ENCODE peak calls at places on chromosome 9, in four cellular contexts. E is SK-N-SH, M is sigmoid colon, H is upper lobe of right lung. F is an unnamed sample.

GRCh38 chr9:77651203-77651602 is 3.1 kb upstream of the GNA14 start:
- DNase-seq in E (no peak), M (no peak), H (no peak), F (no peak)

GRCh38 chr9:118029425-118029824 is 325.2 kb downstream of the TLR4 start:
- DNase-seq in E (no peak), M (no peak), H (no peak), F (no peak)

GRCh38 chr9:74942801-74943200 is 9.9 kb downstream of the C9orf40 start:
- DNase-seq in E (no peak), M (no peak), H (no peak), F (no peak)

GRCh38 chr9:107486674-107487520 is 2.7 kb downstream of the KLF4 start:
- DNase-seq in E (no peak), M (peak; percentile 69), H (no peak), F (peak; percentile 73)

GRCh38 chr9:36903541-36904435 is 130.3 kb downstream of the PAX5 start:
- DNase-seq in E (peak; percentile 51), M (no peak), H (no peak), F (no peak)

GRCh38 chr9:34603610-34604231 is 8.2 kb downstream of the RPP25L start:
- DNase-seq in E (peak; percentile 88), M (peak; percentile 89), H (peak; percentile 85), F (no peak)

GRCh38 chr9:95336281-95336680 is 18.8 kb upstream of the FANCC start:
- DNase-seq in E (peak; percentile 40), M (no peak), H (no peak), F (no peak)

GRCh38 chr9:98658965-98659364 is 49.8 kb downstream of the GABBR2 start:
- DNase-seq in E (no peak), M (no peak), H (no peak), F (no peak)

GRCh38 chr9:130042406-130042930 is 521 bp downstream of the FNBP1 start:
- DNase-seq in E (peak; percentile 80), M (peak; percentile 70), H (peak; percentile 76), F (peak; percentile 72)

GRCh38 chr9:123622696-123623095 is 266.7 kb downstream of the CRB2 start:
- DNase-seq in E (no peak), M (no peak), H (no peak), F (no peak)

GRCh38 chr9:88988796-88989641 is 2.2 kb upstream of the S1PR3 start:
- DNase-seq in E (no peak), M (no peak), H (no peak), F (no peak)

GRCh38 chr9:131722260-131722659 is 17.6 kb downstream of the RAPGEF1 start:
- DNase-seq in E (peak; percentile 40), M (no peak), H (no peak), F (no peak)

GRCh38 chr9:97703437-97704326 is 6.5 kb upstream of the XPA start:
- DNase-seq in E (peak; percentile 20), M (no peak), H (no peak), F (no peak)

GRCh38 chr9:101711330-101711941 is 27.0 kb downstream of the GRIN3A start:
- DNase-seq in E (peak; percentile 30), M (no peak), H (no peak), F (no peak)

GRCh38 chr9:33489070-33489469 is 15.3 kb upstream of the NOL6 start:
- DNase-seq in E (no peak), M (no peak), H (no peak), F (no peak)

GRCh38 chr9:133101356-133102189 is 19.5 kb downstream of the RALGDS start:
- DNase-seq in E (no peak), M (peak; percentile 61), H (peak; percentile 60), F (peak; percentile 64)

GRCh38 chr9:121648799-121649198 is 2.6 kb upstream of the DAB2IP start:
- DNase-seq in E (no peak), M (no peak), H (no peak), F (no peak)

GRCh38 chr9:121645853-121646807 is 5.3 kb upstream of the DAB2IP start:
- DNase-seq in E (no peak), M (no peak), H (no peak), F (no peak)

GRCh38 chr9:121649476-121650219 is 1.8 kb upstream of the DAB2IP start:
- DNase-seq in E (no peak), M (no peak), H (no peak), F (no peak)

GRCh38 chr9:121646992-121647391 is 4.4 kb upstream of the DAB2IP start:
- DNase-seq in E (no peak), M (no peak), H (no peak), F (no peak)

DNA sequence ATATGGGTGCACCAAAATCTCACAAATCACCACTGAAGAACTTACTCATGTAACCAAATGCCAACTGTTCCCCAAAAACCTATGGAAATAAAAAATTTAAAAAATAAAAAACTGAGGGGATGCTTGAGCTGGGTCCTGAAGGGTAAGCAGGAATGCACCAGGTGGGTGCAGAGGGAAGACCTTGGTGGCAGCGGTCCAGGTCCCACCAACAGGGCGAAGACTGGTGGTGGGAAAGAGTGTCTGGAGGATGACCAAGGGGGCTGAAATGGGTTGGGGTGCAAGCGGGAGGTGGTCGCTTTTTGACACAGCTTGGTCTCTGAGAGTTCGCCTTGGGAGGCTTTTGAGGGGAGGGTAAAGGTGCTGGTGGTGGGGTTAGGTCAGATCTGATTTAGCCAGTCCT is 3.3 kb upstream of the DAB2IP start:
- DNase-seq in E (no peak), M (no peak), H (no peak), F (no peak)
- H3K4me1 ChIP-seq in E (peaks cover 69% of the 10 kb centered on the region), M (peaks cover 46% of the 10 kb centered on the region), H (peaks cover 28% of the 10 kb centered on the region), F (peaks cover 30% of the 10 kb centered on the region)

GRCh38 chr9:93952784-93953491 is 2.2 kb downstream of the BARX1 start:
- DNase-seq in E (peak; percentile 60), M (peak; percentile 41), H (no peak), F (no peak)
- H3K27me3 ChIP-seq in E (peaks cover 91% of the 10 kb centered on the region), M (peaks cover 75% of the 10 kb centered on the region), H (peaks cover 95% of the 10 kb centered on the region), F (peaks cover 98% of the 10 kb centered on the region)

DNA sequence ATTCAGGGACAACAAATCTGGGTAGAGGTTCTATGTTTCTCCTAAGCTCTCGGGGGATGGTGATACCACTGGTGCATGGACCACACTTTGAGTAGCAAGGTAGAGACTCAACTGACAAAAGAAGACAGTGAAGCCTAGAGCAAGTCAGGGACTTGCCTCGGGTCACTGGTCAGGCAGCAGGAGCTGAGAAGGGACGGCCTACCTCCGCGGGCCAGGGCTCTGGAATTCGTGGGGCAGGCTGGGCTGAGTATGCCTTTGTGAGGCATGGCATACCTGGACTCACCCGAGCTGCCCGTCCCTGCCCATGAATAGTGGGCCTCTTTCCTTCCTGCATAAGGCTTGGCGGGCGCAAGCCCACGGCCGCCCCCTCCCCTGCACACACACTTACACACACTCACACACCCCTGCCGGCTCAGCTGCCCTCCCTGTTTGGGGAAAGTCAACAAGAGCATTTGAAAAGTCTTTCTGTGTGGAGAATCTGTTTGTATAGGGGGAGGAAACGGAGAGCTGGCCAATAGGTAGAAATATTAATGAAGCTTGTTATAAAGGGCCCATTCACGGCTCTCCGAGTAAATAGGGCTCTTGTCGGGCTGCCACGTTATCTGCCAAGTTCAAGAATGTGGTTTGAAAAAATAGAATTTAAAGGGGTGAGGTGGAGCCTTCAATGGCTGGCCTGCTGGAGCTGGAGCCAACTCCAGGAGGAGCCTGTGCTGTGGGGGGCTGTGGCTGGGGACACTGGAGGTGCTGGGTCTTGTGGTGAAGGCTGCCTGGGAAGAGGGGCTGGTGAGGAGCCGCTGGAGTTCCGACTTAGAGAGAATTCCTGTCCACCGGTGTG is 19.1 kb upstream of the KIF12 start:
- DNase-seq in E (no peak), M (no peak), H (peak; percentile 77), F (no peak)
- H3K4me1 ChIP-seq in E (no peaks in the 10 kb centered on the region), M (peaks cover 4% of the 10 kb centered on the region), H (peaks cover 10% of the 10 kb centered on the region), F (peaks cover 5% of the 10 kb centered on the region)

DNA sequence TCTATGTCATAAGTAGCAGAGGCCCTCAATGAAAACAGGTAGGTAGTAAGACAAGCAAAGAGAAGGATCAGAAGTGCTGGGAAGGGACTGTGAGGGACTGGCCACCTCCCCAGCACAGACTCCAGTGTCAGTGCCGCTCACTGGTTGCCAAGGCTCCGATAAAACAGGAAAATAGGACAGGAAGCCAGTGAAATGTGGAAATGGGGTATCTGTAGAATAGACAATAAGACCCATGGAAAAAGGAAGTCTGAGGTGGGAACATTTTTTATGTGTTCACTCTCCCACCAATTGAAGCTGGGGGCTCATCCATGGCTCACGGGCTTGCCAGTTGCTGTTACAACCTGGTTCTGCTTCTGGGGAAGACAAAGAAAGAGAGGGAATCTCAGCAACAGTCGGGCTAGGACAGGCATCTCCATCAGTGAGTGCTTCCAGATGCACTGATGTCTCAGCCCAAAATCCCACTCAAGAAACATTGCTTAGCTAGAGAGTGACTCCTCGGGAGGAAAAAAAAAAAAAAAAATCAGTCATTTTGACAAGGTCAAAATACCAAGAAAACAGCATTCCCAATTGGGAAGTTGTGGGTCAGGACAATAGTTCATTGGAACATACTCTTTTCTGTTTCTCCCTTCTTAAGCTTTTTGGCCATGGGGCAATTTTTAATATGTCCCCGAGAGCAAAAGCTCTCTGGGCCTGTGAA is 27.6 kb upstream of the NFIB start:
- DNase-seq in E (no peak), M (no peak), H (no peak), F (no peak)
- H3K27me3 ChIP-seq in E (no peaks in the 10 kb centered on the region), M (no peaks in the 10 kb centered on the region), H (peaks cover 18% of the 10 kb centered on the region), F (peaks cover 6% of the 10 kb centered on the region)

GRCh38 chr9:27367922-27368316 is 71.0 kb upstream of the EQTN start:
- DNase-seq in E (no peak), M (no peak), H (no peak), F (no peak)

GRCh38 chr9:27369591-27369990 is 72.6 kb upstream of the EQTN start:
- DNase-seq in E (no peak), M (no peak), H (no peak), F (no peak)

GRCh38 chr9:27367175-27367798 is 70.3 kb upstream of the EQTN start:
- DNase-seq in E (no peak), M (no peak), H (no peak), F (no peak)

GRCh38 chr9:27365977-27366376 is 69.0 kb upstream of the EQTN start:
- DNase-seq in E (no peak), M (no peak), H (no peak), F (no peak)

GRCh38 chr9:27368317-27368985 is 71.5 kb upstream of the EQTN start:
- DNase-seq in E (no peak), M (no peak), H (no peak), F (no peak)
- H3K4me1 ChIP-seq in E (peaks cover 9% of the 10 kb centered on the region), M (peaks cover 25% of the 10 kb centered on the region), H (peaks cover 42% of the 10 kb centered on the region), F (peaks cover 58% of the 10 kb centered on the region)

GRCh38 chr9:135348076-135348787 is 131.3 kb upstream of the PPP1R26 start:
- DNase-seq in E (no peak), M (no peak), H (no peak), F (no peak)
- H3K27me3 ChIP-seq in E (no peaks in the 10 kb centered on the region), M (peaks cover 4% of the 10 kb centered on the region), H (peaks cover 11% of the 10 kb centered on the region), F (peaks cover 90% of the 10 kb centered on the region)

GRCh38 chr9:38001430-38001829 is 67.6 kb downstream of the SHB start:
- DNase-seq in E (no peak), M (no peak), H (no peak), F (no peak)
- H3K4me1 ChIP-seq in E (peaks cover 66% of the 10 kb centered on the region), M (peaks cover 27% of the 10 kb centered on the region), H (peaks cover 47% of the 10 kb centered on the region), F (peaks cover 15% of the 10 kb centered on the region)

DNA sequence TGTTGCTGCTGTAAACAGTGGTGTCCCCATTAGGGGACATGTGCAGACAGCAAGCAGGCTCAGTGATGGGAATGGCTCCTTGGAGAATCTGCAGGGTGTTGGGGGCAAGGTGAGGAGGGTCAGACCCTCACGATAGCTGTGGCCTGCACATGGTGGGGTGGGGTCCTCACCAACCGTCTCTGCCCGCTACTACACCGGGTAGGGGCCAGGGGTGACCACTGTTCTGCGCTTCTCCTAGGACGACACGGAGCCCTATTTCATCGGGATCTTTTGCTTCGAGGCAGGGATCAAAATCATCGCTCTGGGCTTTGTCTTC is 4.9 kb downstream of the CACNA1B start:
- DNase-seq in E (no peak), M (no peak), H (no peak), F (no peak)
- H3K27me3 ChIP-seq in E (no peaks in the 10 kb centered on the region), M (peaks cover 12% of the 10 kb centered on the region), H (peaks cover 23% of the 10 kb centered on the region), F (peaks cover 45% of the 10 kb centered on the region)

F was measured in suprapubic skin.